ENCODE peak calls at places on chromosome X, in ten cellular contexts. One of them, this sample, is unnamed. For H3K4me1, the result is how much of the 10 kb centered on the place peaks cover.

GRCh38 chrX:49164589-49165360 is 2.2 kb downstream of the MAGIX start:
- DNase-seq in HepG2: no peak
- DNase-seq in psoas muscle: no peak
- DNase-seq in fibroblast of lung: no peak
- DNase-seq in SK-N-SH: peak
- DNase-seq in left ventricle myocardium inferior: no peak
- DNase-seq in BE2C: no peak
- DNase-seq in uterus: no peak
- DNase-seq in MM.1S: no peak
- DNase-seq in heart right ventricle: no peak
- DNase-seq in this sample: no peak

GRCh38 chrX:38770152-38770551 is 31.1 kb upstream of the MID1IP1 start:
- DNase-seq in uterus: no peak
- DNase-seq in psoas muscle: no peak
- DNase-seq in fibroblast of lung: no peak
- DNase-seq in SK-N-SH: no peak
- DNase-seq in BE2C: peak
- DNase-seq in left ventricle myocardium inferior: no peak
- DNase-seq in MM.1S: no peak
- DNase-seq in heart right ventricle: no peak
- DNase-seq in HepG2: no peak
- DNase-seq in this sample: no peak

GRCh38 chrX:16589211-16589610 is 60.7 kb upstream of the S100G start:
- DNase-seq in HepG2: no peak
- DNase-seq in MM.1S: no peak
- DNase-seq in uterus: no peak
- DNase-seq in BE2C: no peak
- DNase-seq in psoas muscle: no peak
- DNase-seq in heart right ventricle: no peak
- DNase-seq in left ventricle myocardium inferior: no peak
- DNase-seq in fibroblast of lung: peak
- DNase-seq in SK-N-SH: no peak
- DNase-seq in this sample: no peak

GRCh38 chrX:27660878-27661277 is 70.7 kb downstream of the DCAF8L2 start:
- DNase-seq in BE2C: no peak
- DNase-seq in SK-N-SH: no peak
- DNase-seq in fibroblast of lung: no peak
- DNase-seq in left ventricle myocardium inferior: no peak
- DNase-seq in heart right ventricle: no peak
- DNase-seq in uterus: no peak
- DNase-seq in HepG2: no peak
- DNase-seq in psoas muscle: no peak
- DNase-seq in MM.1S: no peak
- DNase-seq in this sample: no peak

GRCh38 chrX:65581661-65582339 is 47.2 kb upstream of the LAS1L start:
- DNase-seq in heart right ventricle: peak
- DNase-seq in HepG2: peak
- DNase-seq in BE2C: peak
- DNase-seq in fibroblast of lung: peak
- DNase-seq in uterus: peak
- DNase-seq in left ventricle myocardium inferior: peak
- DNase-seq in psoas muscle: no peak
- DNase-seq in MM.1S: peak
- DNase-seq in SK-N-SH: peak
- DNase-seq in this sample: peak

GRCh38 chrX:149630681-149631292 is 805 bp downstream of the TMEM185A start:
- DNase-seq in uterus: no peak
- DNase-seq in MM.1S: no peak
- DNase-seq in heart right ventricle: peak
- DNase-seq in left ventricle myocardium inferior: no peak
- DNase-seq in SK-N-SH: peak
- DNase-seq in HepG2: peak
- DNase-seq in psoas muscle: no peak
- DNase-seq in fibroblast of lung: peak
- DNase-seq in BE2C: no peak
- DNase-seq in this sample: no peak

GRCh38 chrX:356385-357034 is 30.2 kb downstream of the PPP2R3B start:
- DNase-seq in uterus: no peak
- DNase-seq in psoas muscle: peak
- DNase-seq in HepG2: no peak
- DNase-seq in BE2C: no peak
- DNase-seq in heart right ventricle: no peak
- DNase-seq in MM.1S: no peak
- DNase-seq in left ventricle myocardium inferior: no peak
- DNase-seq in fibroblast of lung: peak
- DNase-seq in SK-N-SH: no peak
- DNase-seq in this sample: no peak

GRCh38 chrX:119187298-119187697 is 48.8 kb upstream of the PGRMC1 start:
- DNase-seq in heart right ventricle: no peak
- DNase-seq in SK-N-SH: no peak
- DNase-seq in left ventricle myocardium inferior: no peak
- DNase-seq in psoas muscle: no peak
- DNase-seq in HepG2: peak
- DNase-seq in fibroblast of lung: no peak
- DNase-seq in MM.1S: peak
- DNase-seq in uterus: no peak
- DNase-seq in BE2C: no peak
- DNase-seq in this sample: no peak

GRCh38 chrX:445727-446126 is 59.0 kb upstream of the PPP2R3B start:
- DNase-seq in HepG2: no peak
- DNase-seq in psoas muscle: peak
- DNase-seq in uterus: no peak
- DNase-seq in fibroblast of lung: no peak
- DNase-seq in heart right ventricle: no peak
- DNase-seq in SK-N-SH: no peak
- DNase-seq in BE2C: no peak
- DNase-seq in left ventricle myocardium inferior: no peak
- DNase-seq in MM.1S: no peak
- DNase-seq in this sample: no peak

GRCh38 chrX:79259073-79259689 is 108.0 kb downstream of the ITM2A start:
- DNase-seq in BE2C: peak
- DNase-seq in fibroblast of lung: no peak
- DNase-seq in heart right ventricle: peak
- DNase-seq in SK-N-SH: no peak
- DNase-seq in left ventricle myocardium inferior: no peak
- DNase-seq in uterus: no peak
- DNase-seq in MM.1S: peak
- DNase-seq in HepG2: no peak
- DNase-seq in psoas muscle: no peak
- DNase-seq in this sample: no peak

GRCh38 chrX:100928660-100929613 is at the start of gene XKRX:
- DNase-seq in SK-N-SH: peak
- DNase-seq in HepG2: no peak
- DNase-seq in heart right ventricle: peak
- DNase-seq in left ventricle myocardium inferior: peak
- DNase-seq in fibroblast of lung: peak
- DNase-seq in BE2C: peak
- DNase-seq in psoas muscle: no peak
- DNase-seq in MM.1S: peak
- DNase-seq in uterus: peak
- DNase-seq in this sample: peak

GRCh38 chrX:10157545-10157944 is 770 bp downstream of the CLCN4 start:
- DNase-seq in SK-N-SH: no peak
- DNase-seq in HepG2: no peak
- DNase-seq in uterus: no peak
- DNase-seq in psoas muscle: no peak
- DNase-seq in heart right ventricle: no peak
- DNase-seq in BE2C: no peak
- DNase-seq in fibroblast of lung: peak
- DNase-seq in MM.1S: no peak
- DNase-seq in left ventricle myocardium inferior: no peak
- DNase-seq in this sample: no peak

GRCh38 chrX:107773206-107773605 is 2.4 kb downstream of the TSC22D3 start:
- DNase-seq in BE2C: peak
- DNase-seq in uterus: no peak
- DNase-seq in fibroblast of lung: no peak
- DNase-seq in HepG2: no peak
- DNase-seq in MM.1S: no peak
- DNase-seq in SK-N-SH: no peak
- DNase-seq in left ventricle myocardium inferior: no peak
- DNase-seq in heart right ventricle: no peak
- DNase-seq in psoas muscle: no peak
- DNase-seq in this sample: no peak
- H3K4me3 ChIP-seq in BE2C: no peak
- H3K4me3 ChIP-seq in uterus: peak
- H3K4me3 ChIP-seq in fibroblast of lung: peak
- H3K4me3 ChIP-seq in HepG2: no peak
- H3K4me3 ChIP-seq in MM.1S: no peak
- H3K4me3 ChIP-seq in SK-N-SH: no peak
- H3K4me3 ChIP-seq in left ventricle myocardium inferior: peak
- H3K4me3 ChIP-seq in heart right ventricle: peak
- H3K4me3 ChIP-seq in psoas muscle: peak
- H3K4me3 ChIP-seq in this sample: peak

DNA sequence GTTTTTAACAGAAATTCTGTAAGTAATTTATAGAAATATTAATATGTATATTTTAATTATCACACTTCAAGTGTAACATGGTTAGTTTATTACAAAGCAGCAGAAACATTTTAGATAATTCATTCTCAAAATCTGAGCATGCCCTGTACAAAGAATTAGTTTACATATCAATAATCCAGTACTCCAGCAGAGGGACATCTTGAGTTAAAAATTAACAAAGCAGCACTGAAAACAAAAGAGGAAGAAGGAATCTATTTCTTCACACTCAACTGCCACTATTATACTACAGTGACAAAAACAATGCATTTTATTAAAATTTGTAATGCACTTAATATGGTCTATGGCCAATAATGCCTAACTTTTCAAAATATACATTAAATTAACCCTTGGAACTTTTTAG is 179.1 kb upstream of the KLHL4 start:
- DNase-seq in psoas muscle: no peak
- DNase-seq in SK-N-SH: no peak
- DNase-seq in heart right ventricle: no peak
- DNase-seq in uterus: no peak
- DNase-seq in fibroblast of lung: peak
- DNase-seq in BE2C: no peak
- DNase-seq in HepG2: peak
- DNase-seq in left ventricle myocardium inferior: no peak
- DNase-seq in MM.1S: peak
- DNase-seq in this sample: no peak
- TF ChIP-seq CTCF in psoas muscle: peak
- TF ChIP-seq CTCF in SK-N-SH: peak
- TF ChIP-seq CTCF in heart right ventricle: peak
- TF ChIP-seq CTCF in uterus: peak
- TF ChIP-seq CTCF in fibroblast of lung: no peak
- TF ChIP-seq CTCF in BE2C: no peak
- TF ChIP-seq CTCF in HepG2: no peak
- TF ChIP-seq CTCF in left ventricle myocardium inferior: peak
- TF ChIP-seq CTCF in MM.1S: peak
- TF ChIP-seq CTCF in this sample: peak

GRCh38 chrX:13024911-13025454 is 19.4 kb downstream of the FAM9C start:
- DNase-seq in HepG2: no peak
- DNase-seq in left ventricle myocardium inferior: no peak
- DNase-seq in uterus: no peak
- DNase-seq in MM.1S: no peak
- DNase-seq in SK-N-SH: no peak
- DNase-seq in psoas muscle: no peak
- DNase-seq in BE2C: no peak
- DNase-seq in heart right ventricle: no peak
- DNase-seq in fibroblast of lung: no peak
- DNase-seq in this sample: no peak
- H3K4me1 ChIP-seq in HepG2: under half
- H3K4me1 ChIP-seq in left ventricle myocardium inferior: under half
- H3K4me1 ChIP-seq in uterus: under half
- H3K4me1 ChIP-seq in MM.1S: under half
- H3K4me1 ChIP-seq in SK-N-SH: under half
- H3K4me1 ChIP-seq in psoas muscle: under half
- H3K4me1 ChIP-seq in BE2C: under half
- H3K4me1 ChIP-seq in heart right ventricle: under half
- H3K4me1 ChIP-seq in fibroblast of lung: under half
- H3K4me1 ChIP-seq in this sample: under half

GRCh38 chrX:31356501-31357263 is 284.8 kb upstream of the FTHL17 start:
- DNase-seq in fibroblast of lung: no peak
- DNase-seq in psoas muscle: no peak
- DNase-seq in HepG2: peak
- DNase-seq in MM.1S: no peak
- DNase-seq in heart right ventricle: no peak
- DNase-seq in left ventricle myocardium inferior: no peak
- DNase-seq in uterus: no peak
- DNase-seq in BE2C: no peak
- DNase-seq in SK-N-SH: no peak
- DNase-seq in this sample: no peak
- H3K4me3 ChIP-seq in fibroblast of lung: no peak
- H3K4me3 ChIP-seq in psoas muscle: no peak
- H3K4me3 ChIP-seq in HepG2: no peak
- H3K4me3 ChIP-seq in MM.1S: no peak
- H3K4me3 ChIP-seq in heart right ventricle: no peak
- H3K4me3 ChIP-seq in left ventricle myocardium inferior: no peak
- H3K4me3 ChIP-seq in uterus: no peak
- H3K4me3 ChIP-seq in BE2C: no peak
- H3K4me3 ChIP-seq in SK-N-SH: no peak
- H3K4me3 ChIP-seq in this sample: no peak

GRCh38 chrX:125439194-125439849 is 119.7 kb downstream of the TEX13C start:
- DNase-seq in left ventricle myocardium inferior: no peak
- DNase-seq in fibroblast of lung: no peak
- DNase-seq in uterus: no peak
- DNase-seq in psoas muscle: no peak
- DNase-seq in heart right ventricle: no peak
- DNase-seq in SK-N-SH: no peak
- DNase-seq in MM.1S: no peak
- DNase-seq in HepG2: no peak
- DNase-seq in BE2C: no peak
- DNase-seq in this sample: no peak
- TF ChIP-seq CTCF in left ventricle myocardium inferior: no peak
- TF ChIP-seq CTCF in fibroblast of lung: no peak
- TF ChIP-seq CTCF in uterus: no peak
- TF ChIP-seq CTCF in psoas muscle: no peak
- TF ChIP-seq CTCF in heart right ventricle: no peak
- TF ChIP-seq CTCF in SK-N-SH: no peak
- TF ChIP-seq CTCF in MM.1S: no peak
- TF ChIP-seq CTCF in HepG2: no peak
- TF ChIP-seq CTCF in BE2C: no peak
- TF ChIP-seq CTCF in this sample: no peak

GRCh38 chrX:42070866-42071265 is 147.5 kb upstream of the CASK start:
- DNase-seq in heart right ventricle: no peak
- DNase-seq in left ventricle myocardium inferior: no peak
- DNase-seq in uterus: no peak
- DNase-seq in fibroblast of lung: no peak
- DNase-seq in BE2C: no peak
- DNase-seq in MM.1S: no peak
- DNase-seq in psoas muscle: no peak
- DNase-seq in SK-N-SH: no peak
- DNase-seq in HepG2: no peak
- DNase-seq in this sample: no peak

GRCh38 chrX:42075032-42075431 is 151.7 kb upstream of the CASK start:
- DNase-seq in BE2C: no peak
- DNase-seq in left ventricle myocardium inferior: no peak
- DNase-seq in HepG2: no peak
- DNase-seq in psoas muscle: no peak
- DNase-seq in heart right ventricle: no peak
- DNase-seq in MM.1S: no peak
- DNase-seq in fibroblast of lung: no peak
- DNase-seq in uterus: no peak
- DNase-seq in SK-N-SH: no peak
- DNase-seq in this sample: no peak

GRCh38 chrX:42073468-42073867 is 150.1 kb upstream of the CASK start:
- DNase-seq in uterus: no peak
- DNase-seq in heart right ventricle: no peak
- DNase-seq in psoas muscle: no peak
- DNase-seq in fibroblast of lung: no peak
- DNase-seq in MM.1S: no peak
- DNase-seq in SK-N-SH: no peak
- DNase-seq in HepG2: peak
- DNase-seq in BE2C: no peak
- DNase-seq in left ventricle myocardium inferior: no peak
- DNase-seq in this sample: no peak
- H3K4me1 ChIP-seq in uterus: under half
- H3K4me1 ChIP-seq in heart right ventricle: under half
- H3K4me1 ChIP-seq in psoas muscle: under half
- H3K4me1 ChIP-seq in fibroblast of lung: under half
- H3K4me1 ChIP-seq in MM.1S: under half
- H3K4me1 ChIP-seq in SK-N-SH: under half
- H3K4me1 ChIP-seq in HepG2: under half
- H3K4me1 ChIP-seq in BE2C: under half
- H3K4me1 ChIP-seq in left ventricle myocardium inferior: under half
- H3K4me1 ChIP-seq in this sample: under half